ENCODE peak calls at places on chromosomes 11 and 22, in nine cellular contexts. One of them, this sample, is unnamed.

GRCh38 chr22:30947821-30948454 is 20.6 kb downstream of the MORC2 start:
- DNase-seq in neural progenitor cell: peak; percentile 56
- DNase-seq in GM23248: peak; percentile 71
- DNase-seq in mesenchymal stem cell: peak; percentile 72
- DNase-seq in astrocyte: peak; percentile 23
- DNase-seq in HAP-1: peak; percentile 33
- DNase-seq in esophagus squamous epithelium: no peak
- DNase-seq in psoas muscle: no peak
- DNase-seq in cardiac muscle cell: peak; percentile 78
- DNase-seq in this sample: peak; percentile 75

GRCh38 chr22:27074016-27074415 is 416.6 kb downstream of the MIAT start:
- DNase-seq in astrocyte: peak; percentile 48
- DNase-seq in HAP-1: no peak
- DNase-seq in cardiac muscle cell: no peak
- DNase-seq in GM23248: no peak
- DNase-seq in mesenchymal stem cell: no peak
- DNase-seq in psoas muscle: no peak
- DNase-seq in neural progenitor cell: no peak
- DNase-seq in esophagus squamous epithelium: no peak
- DNase-seq in this sample: no peak

GRCh38 chr22:38868886-38869381 is 3.1 kb downstream of the CBX6 start:
- DNase-seq in HAP-1: peak; percentile 45
- DNase-seq in neural progenitor cell: peak; percentile 91
- DNase-seq in GM23248: peak; percentile 82
- DNase-seq in mesenchymal stem cell: peak; percentile 76
- DNase-seq in esophagus squamous epithelium: no peak
- DNase-seq in cardiac muscle cell: peak; percentile 75
- DNase-seq in psoas muscle: peak; percentile 90
- DNase-seq in astrocyte: no peak
- DNase-seq in this sample: peak; percentile 94

GRCh38 chr11:2584812-2585565 is 114.8 kb downstream of the KCNQ1OT1 start:
- DNase-seq in esophagus squamous epithelium: no peak
- DNase-seq in HAP-1: no peak
- DNase-seq in psoas muscle: peak; percentile 46
- DNase-seq in neural progenitor cell: no peak
- DNase-seq in cardiac muscle cell: no peak
- DNase-seq in astrocyte: no peak
- DNase-seq in GM23248: no peak
- DNase-seq in mesenchymal stem cell: no peak
- DNase-seq in this sample: no peak

GRCh38 chr11:64233913-64234839 is at the start of gene VEGFB:
- DNase-seq in cardiac muscle cell: peak; percentile 64
- DNase-seq in astrocyte: no peak
- DNase-seq in neural progenitor cell: peak; percentile 74
- DNase-seq in HAP-1: peak; percentile 43
- DNase-seq in psoas muscle: peak; percentile 79
- DNase-seq in GM23248: peak; percentile 59
- DNase-seq in mesenchymal stem cell: peak; percentile 58
- DNase-seq in esophagus squamous epithelium: no peak
- DNase-seq in this sample: peak; percentile 72

GRCh38 chr11:2380807-2381350 is 3.8 kb downstream of the CD81 start:
- DNase-seq in astrocyte: no peak
- DNase-seq in neural progenitor cell: no peak
- DNase-seq in GM23248: peak; percentile 56
- DNase-seq in HAP-1: no peak
- DNase-seq in cardiac muscle cell: peak; percentile 79
- DNase-seq in psoas muscle: peak; percentile 86
- DNase-seq in esophagus squamous epithelium: no peak
- DNase-seq in mesenchymal stem cell: peak; percentile 59
- DNase-seq in this sample: no peak

GRCh38 chr11:72669527-72669926 is 4.7 kb downstream of the PDE2A start:
- DNase-seq in cardiac muscle cell: no peak
- DNase-seq in esophagus squamous epithelium: no peak
- DNase-seq in GM23248: peak; percentile 20
- DNase-seq in psoas muscle: no peak
- DNase-seq in mesenchymal stem cell: no peak
- DNase-seq in neural progenitor cell: no peak
- DNase-seq in astrocyte: no peak
- DNase-seq in HAP-1: no peak
- DNase-seq in this sample: no peak

GRCh38 chr22:19107730-19108074 is 14.5 kb downstream of the DGCR2 start:
- DNase-seq in esophagus squamous epithelium: no peak
- DNase-seq in mesenchymal stem cell: no peak
- DNase-seq in neural progenitor cell: no peak
- DNase-seq in astrocyte: no peak
- DNase-seq in cardiac muscle cell: no peak
- DNase-seq in HAP-1: no peak
- DNase-seq in psoas muscle: no peak
- DNase-seq in GM23248: no peak
- DNase-seq in this sample: no peak

GRCh38 chr11:96001037-96001436 is 77.1 kb upstream of the MTMR2 start:
- DNase-seq in astrocyte: peak; percentile 65
- DNase-seq in HAP-1: no peak
- DNase-seq in neural progenitor cell: no peak
- DNase-seq in GM23248: peak; percentile 96
- DNase-seq in psoas muscle: peak; percentile 86
- DNase-seq in mesenchymal stem cell: no peak
- DNase-seq in esophagus squamous epithelium: no peak
- DNase-seq in cardiac muscle cell: peak; percentile 94
- DNase-seq in this sample: no peak

GRCh38 chr11:41146326-41146725 is 313.1 kb downstream of the LRRC4C start:
- DNase-seq in HAP-1: no peak
- DNase-seq in esophagus squamous epithelium: no peak
- DNase-seq in GM23248: no peak
- DNase-seq in astrocyte: no peak
- DNase-seq in mesenchymal stem cell: no peak
- DNase-seq in psoas muscle: no peak
- DNase-seq in cardiac muscle cell: no peak
- DNase-seq in neural progenitor cell: peak; percentile 54
- DNase-seq in this sample: no peak

GRCh38 chr22:50089231-50090140 is at the start of gene MOV10L1:
- DNase-seq in cardiac muscle cell: peak; percentile 77
- DNase-seq in mesenchymal stem cell: no peak
- DNase-seq in HAP-1: no peak
- DNase-seq in astrocyte: no peak
- DNase-seq in GM23248: peak; percentile 30
- DNase-seq in neural progenitor cell: no peak
- DNase-seq in psoas muscle: no peak
- DNase-seq in esophagus squamous epithelium: no peak
- DNase-seq in this sample: peak; percentile 27

GRCh38 chr22:41868556-41868955 is 35.7 kb downstream of the SREBF2 start:
- DNase-seq in astrocyte: no peak
- DNase-seq in psoas muscle: no peak
- DNase-seq in mesenchymal stem cell: no peak
- DNase-seq in neural progenitor cell: no peak
- DNase-seq in cardiac muscle cell: no peak
- DNase-seq in esophagus squamous epithelium: no peak
- DNase-seq in HAP-1: no peak
- DNase-seq in GM23248: no peak
- DNase-seq in this sample: no peak

GRCh38 chr11:127252321-127252720 is 251.8 kb upstream of the KIRREL3 start:
- DNase-seq in mesenchymal stem cell: no peak
- DNase-seq in esophagus squamous epithelium: no peak
- DNase-seq in neural progenitor cell: no peak
- DNase-seq in GM23248: no peak
- DNase-seq in psoas muscle: no peak
- DNase-seq in HAP-1: no peak
- DNase-seq in cardiac muscle cell: no peak
- DNase-seq in astrocyte: no peak
- DNase-seq in this sample: no peak

GRCh38 chr22:22884888-22885840 is 2.5 kb upstream of the IGLL5 start:
- DNase-seq in cardiac muscle cell: no peak
- DNase-seq in neural progenitor cell: no peak
- DNase-seq in esophagus squamous epithelium: no peak
- DNase-seq in mesenchymal stem cell: no peak
- DNase-seq in GM23248: no peak
- DNase-seq in psoas muscle: no peak
- DNase-seq in HAP-1: no peak
- DNase-seq in astrocyte: no peak
- DNase-seq in this sample: no peak

GRCh38 chr22:47007496-47007895 is 245.0 kb downstream of the TBC1D22A start:
- DNase-seq in HAP-1: no peak
- DNase-seq in psoas muscle: no peak
- DNase-seq in neural progenitor cell: no peak
- DNase-seq in astrocyte: no peak
- DNase-seq in GM23248: no peak
- DNase-seq in esophagus squamous epithelium: no peak
- DNase-seq in cardiac muscle cell: no peak
- DNase-seq in mesenchymal stem cell: no peak
- DNase-seq in this sample: no peak

GRCh38 chr11:134518616-134519389 is 106.8 kb upstream of the B3GAT1 start:
- DNase-seq in neural progenitor cell: no peak
- DNase-seq in esophagus squamous epithelium: no peak
- DNase-seq in cardiac muscle cell: no peak
- DNase-seq in mesenchymal stem cell: no peak
- DNase-seq in psoas muscle: peak; percentile 32
- DNase-seq in astrocyte: no peak
- DNase-seq in GM23248: no peak
- DNase-seq in HAP-1: no peak
- DNase-seq in this sample: no peak

DNA sequence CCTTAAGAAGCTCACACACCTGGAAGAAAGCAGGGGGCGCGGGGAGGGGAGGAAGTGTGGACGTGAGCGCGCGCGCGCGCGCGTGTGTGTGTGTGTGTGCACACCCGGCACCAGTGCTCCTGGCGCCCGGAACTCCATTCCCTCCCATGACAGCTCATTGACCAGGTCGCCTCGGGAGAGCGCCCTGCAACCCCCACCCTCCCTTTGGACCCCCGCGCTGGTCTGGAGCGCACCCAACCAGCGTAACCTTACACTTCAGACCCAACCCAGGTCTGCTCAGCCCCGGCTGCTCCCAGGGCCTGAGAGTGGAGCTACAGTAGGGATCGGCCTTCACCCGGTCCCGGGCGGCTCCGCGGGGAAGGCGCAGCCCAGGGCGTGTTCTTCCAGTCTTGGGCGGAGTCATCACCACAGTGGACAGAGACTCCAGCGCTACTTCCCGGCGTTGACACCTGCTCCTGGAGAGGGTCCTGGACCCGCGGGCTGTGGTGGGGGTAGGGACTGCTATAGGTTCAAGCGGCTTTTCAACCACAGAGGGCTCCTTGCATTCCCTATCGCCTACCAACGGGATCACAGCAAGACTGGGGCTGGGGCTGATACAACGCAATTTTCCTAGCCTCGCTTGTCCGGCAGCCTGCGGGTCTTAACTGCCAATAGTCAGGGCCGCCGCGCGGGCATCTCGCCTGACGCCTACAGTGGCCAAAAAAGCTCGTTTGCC is 1.4 kb downstream of the GALNT18 start:
- DNase-seq in HAP-1: peak; percentile 52
- DNase-seq in astrocyte: no peak
- DNase-seq in GM23248: peak; percentile 50
- DNase-seq in neural progenitor cell: peak; percentile 67
- DNase-seq in cardiac muscle cell: no peak
- DNase-seq in esophagus squamous epithelium: no peak
- DNase-seq in psoas muscle: peak; percentile 73
- DNase-seq in mesenchymal stem cell: peak; percentile 48
- DNase-seq in this sample: peak; percentile 0
- H3K4me3 ChIP-seq in HAP-1: peak overlapping the region; percentile 68
- H3K4me3 ChIP-seq in astrocyte: peak overlapping the region; percentile 64
- H3K4me3 ChIP-seq in GM23248: peak overlapping the region; percentile 81
- H3K4me3 ChIP-seq in neural progenitor cell: peak overlapping the region; percentile 62
- H3K4me3 ChIP-seq in cardiac muscle cell: peak overlapping the region; percentile 43
- H3K4me3 ChIP-seq in esophagus squamous epithelium: peak overlapping the region; percentile 65
- H3K4me3 ChIP-seq in psoas muscle: peak overlapping the region; percentile 69
- H3K4me3 ChIP-seq in mesenchymal stem cell: peak overlapping the region; percentile 33
- H3K4me3 ChIP-seq in this sample: peak overlapping the region; percentile 47

DNA sequence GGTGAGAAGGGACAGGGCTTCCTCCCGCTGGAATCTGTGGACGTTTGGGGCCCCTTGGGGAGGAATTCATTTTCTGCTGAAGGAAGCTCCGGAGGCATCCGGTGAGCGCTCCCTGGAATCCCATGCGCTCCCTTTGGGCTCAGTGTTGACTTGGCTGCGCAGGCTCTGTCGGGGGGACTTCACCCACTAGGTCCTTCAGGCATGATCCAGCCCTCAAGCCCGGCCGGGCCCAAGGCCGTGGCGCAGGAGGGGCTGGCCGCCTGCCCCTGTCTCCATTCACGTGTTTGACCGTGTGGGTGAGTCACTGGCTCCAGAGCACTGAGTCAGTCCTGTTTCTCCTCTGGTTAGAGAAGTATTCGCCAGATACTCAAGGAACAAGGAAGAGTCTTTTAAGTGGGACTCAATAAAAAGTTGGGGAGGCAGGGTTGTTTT is 1.4 kb downstream of the CTTN start:
- DNase-seq in mesenchymal stem cell: peak; percentile 98
- DNase-seq in HAP-1: no peak
- DNase-seq in esophagus squamous epithelium: no peak
- DNase-seq in cardiac muscle cell: peak; percentile 97
- DNase-seq in neural progenitor cell: peak; percentile 50
- DNase-seq in psoas muscle: peak; percentile 91
- DNase-seq in astrocyte: peak; percentile 93
- DNase-seq in GM23248: peak; percentile 98
- DNase-seq in this sample: peak; percentile 38
- H3K27me3 ChIP-seq in mesenchymal stem cell: no peaks in the 10 kb centered on the region
- H3K27me3 ChIP-seq in HAP-1: no peaks in the 10 kb centered on the region
- H3K27me3 ChIP-seq in esophagus squamous epithelium: no peaks in the 10 kb centered on the region
- H3K27me3 ChIP-seq in cardiac muscle cell: no peaks in the 10 kb centered on the region
- H3K27me3 ChIP-seq in neural progenitor cell: no peaks in the 10 kb centered on the region
- H3K27me3 ChIP-seq in psoas muscle: no peaks in the 10 kb centered on the region
- H3K27me3 ChIP-seq in astrocyte: no peaks in the 10 kb centered on the region
- H3K27me3 ChIP-seq in GM23248: no peaks in the 10 kb centered on the region
- H3K27me3 ChIP-seq in this sample: no peaks in the 10 kb centered on the region

GRCh38 chr11:126059238-126059761 is 3.4 kb downstream of the CDON start:
- DNase-seq in mesenchymal stem cell: no peak
- DNase-seq in HAP-1: no peak
- DNase-seq in neural progenitor cell: peak; percentile 90
- DNase-seq in GM23248: no peak
- DNase-seq in cardiac muscle cell: no peak
- DNase-seq in esophagus squamous epithelium: no peak
- DNase-seq in astrocyte: no peak
- DNase-seq in psoas muscle: no peak
- DNase-seq in this sample: no peak
- H3K4me3 ChIP-seq in mesenchymal stem cell: no peak overlapping the region
- H3K4me3 ChIP-seq in HAP-1: no peak overlapping the region
- H3K4me3 ChIP-seq in neural progenitor cell: peak overlapping the region; percentile 76
- H3K4me3 ChIP-seq in GM23248: no peak overlapping the region
- H3K4me3 ChIP-seq in cardiac muscle cell: no peak overlapping the region
- H3K4me3 ChIP-seq in esophagus squamous epithelium: no peak overlapping the region
- H3K4me3 ChIP-seq in astrocyte: no peak overlapping the region
- H3K4me3 ChIP-seq in psoas muscle: no peak overlapping the region
- H3K4me3 ChIP-seq in this sample: no peak overlapping the region

DNA sequence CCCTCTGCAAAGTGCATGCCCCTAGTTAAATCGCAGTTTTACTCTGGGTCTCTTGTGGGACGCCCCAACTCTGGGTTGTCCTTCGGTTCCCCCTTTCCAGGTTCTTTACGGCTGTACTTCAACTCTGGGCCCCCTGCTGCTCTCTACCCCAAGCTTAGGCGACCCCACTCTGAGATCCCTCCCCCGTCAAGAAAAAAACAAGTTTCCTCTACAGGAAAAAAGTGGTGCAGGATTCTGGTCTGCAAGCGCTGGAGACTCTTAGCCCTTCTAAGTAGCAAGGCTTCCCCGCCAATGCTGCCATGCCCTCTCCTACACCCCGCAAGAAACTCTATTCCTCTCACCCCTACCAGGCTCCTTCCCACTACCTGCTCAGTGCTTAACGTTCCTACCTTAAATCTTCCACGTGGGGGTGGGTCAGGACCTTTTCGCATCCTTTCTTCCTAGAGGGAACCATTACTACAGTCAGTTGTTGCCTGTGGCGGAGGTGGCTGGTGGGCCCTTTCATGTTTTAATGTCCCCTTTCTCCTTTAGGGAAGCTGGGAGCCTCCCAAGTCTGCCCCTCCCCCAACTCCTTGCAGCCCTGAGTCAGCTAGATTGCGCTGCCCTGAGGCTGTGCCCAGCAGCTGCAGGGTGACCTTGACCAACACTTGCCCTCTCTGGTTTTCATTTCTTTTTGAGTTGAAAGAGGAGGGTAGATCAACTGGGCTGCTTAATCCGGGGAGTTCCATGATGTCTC is 1.4 kb downstream of the NEFH start:
- DNase-seq in cardiac muscle cell: peak; percentile 27
- DNase-seq in neural progenitor cell: peak; percentile 56
- DNase-seq in GM23248: no peak
- DNase-seq in psoas muscle: no peak
- DNase-seq in mesenchymal stem cell: no peak
- DNase-seq in astrocyte: no peak
- DNase-seq in esophagus squamous epithelium: no peak
- DNase-seq in HAP-1: peak; percentile 16
- DNase-seq in this sample: no peak
- H3K27me3 ChIP-seq in cardiac muscle cell: peaks cover 55% of the 10 kb centered on the region
- H3K27me3 ChIP-seq in neural progenitor cell: peaks cover 66% of the 10 kb centered on the region
- H3K27me3 ChIP-seq in GM23248: peaks cover 42% of the 10 kb centered on the region
- H3K27me3 ChIP-seq in psoas muscle: peaks cover 38% of the 10 kb centered on the region
- H3K27me3 ChIP-seq in mesenchymal stem cell: peaks cover 64% of the 10 kb centered on the region
- H3K27me3 ChIP-seq in astrocyte: peaks cover 45% of the 10 kb centered on the region
- H3K27me3 ChIP-seq in esophagus squamous epithelium: peaks cover 12% of the 10 kb centered on the region
- H3K27me3 ChIP-seq in HAP-1: peaks cover 8% of the 10 kb centered on the region
- H3K27me3 ChIP-seq in this sample: peaks cover 33% of the 10 kb centered on the region